ENCODE peak calls at places on chromosome 10, in six cellular contexts. One of them, this sample, is unnamed.

GRCh38 chr10:17622061-17622460 is 4.9 kb upstream of the HACD1 start:
- DNase-seq in C1 segment of cervical spinal cord: no peak
- DNase-seq in dermis microvascular lymphatic vessel endothelial cell: no peak
- DNase-seq in NCI-H1417: no peak
- DNase-seq in cardiac muscle cell: no peak
- DNase-seq in NCI-H1092 treated with DMSO at 0.1 percent for 48 hours: no peak
- DNase-seq in this sample: no peak

GRCh38 chr10:25556457-25556856 is 377.6 kb upstream of the MYO3A start:
- DNase-seq in C1 segment of cervical spinal cord: no peak
- DNase-seq in dermis microvascular lymphatic vessel endothelial cell: peak
- DNase-seq in NCI-H1417: no peak
- DNase-seq in cardiac muscle cell: peak
- DNase-seq in NCI-H1092 treated with DMSO at 0.1 percent for 48 hours: no peak
- DNase-seq in this sample: no peak

GRCh38 chr10:129120441-129120840 is 346.6 kb upstream of the MGMT start:
- DNase-seq in C1 segment of cervical spinal cord: no peak
- DNase-seq in dermis microvascular lymphatic vessel endothelial cell: no peak
- DNase-seq in NCI-H1417: no peak
- DNase-seq in cardiac muscle cell: no peak
- DNase-seq in NCI-H1092 treated with DMSO at 0.1 percent for 48 hours: no peak
- DNase-seq in this sample: no peak

GRCh38 chr10:3874988-3875841 is 90.2 kb upstream of the KLF6 start:
- DNase-seq in C1 segment of cervical spinal cord: no peak
- DNase-seq in dermis microvascular lymphatic vessel endothelial cell: no peak
- DNase-seq in NCI-H1417: peak
- DNase-seq in cardiac muscle cell: no peak
- DNase-seq in NCI-H1092 treated with DMSO at 0.1 percent for 48 hours: no peak
- DNase-seq in this sample: peak

GRCh38 chr10:74900297-74900696 is 73.9 kb downstream of the KAT6B start:
- DNase-seq in C1 segment of cervical spinal cord: no peak
- DNase-seq in dermis microvascular lymphatic vessel endothelial cell: no peak
- DNase-seq in NCI-H1417: no peak
- DNase-seq in cardiac muscle cell: no peak
- DNase-seq in NCI-H1092 treated with DMSO at 0.1 percent for 48 hours: no peak
- DNase-seq in this sample: peak

GRCh38 chr10:114420811-114421485 is 16.6 kb upstream of the AFAP1L2 start:
- DNase-seq in C1 segment of cervical spinal cord: no peak
- DNase-seq in dermis microvascular lymphatic vessel endothelial cell: no peak
- DNase-seq in NCI-H1417: no peak
- DNase-seq in cardiac muscle cell: no peak
- DNase-seq in NCI-H1092 treated with DMSO at 0.1 percent for 48 hours: no peak
- DNase-seq in this sample: no peak

GRCh38 chr10:64732372-64732715 is 1211.1 kb downstream of the REEP3 start:
- DNase-seq in C1 segment of cervical spinal cord: no peak
- DNase-seq in dermis microvascular lymphatic vessel endothelial cell: no peak
- DNase-seq in NCI-H1417: no peak
- DNase-seq in cardiac muscle cell: no peak
- DNase-seq in NCI-H1092 treated with DMSO at 0.1 percent for 48 hours: no peak
- DNase-seq in this sample: no peak

GRCh38 chr10:234708-235406 is 99.6 kb downstream of the ZMYND11 start:
- DNase-seq in C1 segment of cervical spinal cord: no peak
- DNase-seq in dermis microvascular lymphatic vessel endothelial cell: no peak
- DNase-seq in NCI-H1417: peak
- DNase-seq in cardiac muscle cell: no peak
- DNase-seq in NCI-H1092 treated with DMSO at 0.1 percent for 48 hours: no peak
- DNase-seq in this sample: no peak

GRCh38 chr10:13037832-13038231 is 36.3 kb upstream of the CCDC3 start:
- DNase-seq in C1 segment of cervical spinal cord: no peak
- DNase-seq in dermis microvascular lymphatic vessel endothelial cell: no peak
- DNase-seq in NCI-H1417: no peak
- DNase-seq in cardiac muscle cell: no peak
- DNase-seq in NCI-H1092 treated with DMSO at 0.1 percent for 48 hours: no peak
- DNase-seq in this sample: no peak

GRCh38 chr10:60089095-60089494 is 182.7 kb upstream of the CCDC6 start:
- DNase-seq in C1 segment of cervical spinal cord: no peak
- DNase-seq in dermis microvascular lymphatic vessel endothelial cell: peak
- DNase-seq in NCI-H1417: no peak
- DNase-seq in cardiac muscle cell: peak
- DNase-seq in NCI-H1092 treated with DMSO at 0.1 percent for 48 hours: no peak
- DNase-seq in this sample: no peak

GRCh38 chr10:46239247-46239646 is 47.5 kb upstream of the ANTXRL start:
- DNase-seq in C1 segment of cervical spinal cord: no peak
- DNase-seq in dermis microvascular lymphatic vessel endothelial cell: no peak
- DNase-seq in NCI-H1417: no peak
- DNase-seq in cardiac muscle cell: peak
- DNase-seq in NCI-H1092 treated with DMSO at 0.1 percent for 48 hours: no peak
- DNase-seq in this sample: no peak